ENCODE peak calls at places on chromosomes 16 and 17, in ten cellular contexts. W, V, U, S, D, R, B, Q, A and O are unnamed samples. For H3K27me3 and H3K4me1, the result is how much of the 10 kb centered on the place peaks cover.

GRCh38 chr17:29616300-29617048 is 6.2 kb downstream of the CORO6 start:
- DNase-seq in W (no peak), V (no peak), U (no peak), S (no peak), D (no peak), R (no peak), B (no peak), Q (no peak), A (no peak), O (peak)

GRCh38 chr17:80779336-80779735 is 212.3 kb upstream of the CHMP6 start:
- DNase-seq in W (no peak), V (no peak), U (no peak), S (no peak), D (no peak), R (no peak), B (no peak), Q (no peak), A (no peak), O (no peak)

GRCh38 chr16:54236761-54237160 is 49.8 kb downstream of the IRX3 start:
- DNase-seq in W (no peak), V (no peak), U (no peak), S (no peak), D (no peak), R (no peak), B (no peak), Q (no peak), A (no peak), O (no peak)

GRCh38 chr17:50149425-50150353 is 788 bp downstream of the PPP1R9B start:
- DNase-seq in W (no peak), V (no peak), U (peak), S (peak), D (peak), R (peak), B (peak), Q (no peak), A (no peak), O (peak)

GRCh38 chr17:64420143-64420670 is 28.7 kb upstream of the MILR1 start:
- DNase-seq in W (no peak), V (no peak), U (no peak), S (peak), D (no peak), R (peak), B (no peak), Q (peak), A (no peak), O (peak)

GRCh38 chr16:89100601-89101302 is 7.1 kb downstream of the ACSF3 start:
- DNase-seq in W (no peak), V (no peak), U (no peak), S (no peak), D (no peak), R (no peak), B (no peak), Q (no peak), A (no peak), O (no peak)

GRCh38 chr17:58303981-58304734 is 23.4 kb upstream of the MPO start:
- DNase-seq in W (peak), V (no peak), U (no peak), S (peak), D (peak), R (peak), B (peak), Q (peak), A (no peak), O (peak)

GRCh38 chr16:81593481-81593880 is 148.9 kb downstream of the CMIP start:
- DNase-seq in W (no peak), V (no peak), U (no peak), S (no peak), D (no peak), R (no peak), B (no peak), Q (no peak), A (no peak), O (no peak)

GRCh38 chr17:8222380-8222629 is 11.9 kb upstream of the AURKB start:
- DNase-seq in W (no peak), V (no peak), U (no peak), S (no peak), D (no peak), R (peak), B (no peak), Q (peak), A (no peak), O (peak)

GRCh38 chr17:8791910-8792270 is 7.3 kb downstream of the MFSD6L start:
- DNase-seq in W (no peak), V (no peak), U (no peak), S (no peak), D (no peak), R (no peak), B (no peak), Q (no peak), A (no peak), O (no peak)

GRCh38 chr17:48757524-48757961 is 29.0 kb upstream of the HOXB13 start:
- DNase-seq in W (no peak), V (no peak), U (no peak), S (no peak), D (no peak), R (no peak), B (no peak), Q (no peak), A (no peak), O (no peak)
- H3K27me3 ChIP-seq in W (under half), V (under half), U (half or more), S (half or more), D (half or more), R (half or more), B (under half), Q (under half), A (under half), O (under half)

DNA sequence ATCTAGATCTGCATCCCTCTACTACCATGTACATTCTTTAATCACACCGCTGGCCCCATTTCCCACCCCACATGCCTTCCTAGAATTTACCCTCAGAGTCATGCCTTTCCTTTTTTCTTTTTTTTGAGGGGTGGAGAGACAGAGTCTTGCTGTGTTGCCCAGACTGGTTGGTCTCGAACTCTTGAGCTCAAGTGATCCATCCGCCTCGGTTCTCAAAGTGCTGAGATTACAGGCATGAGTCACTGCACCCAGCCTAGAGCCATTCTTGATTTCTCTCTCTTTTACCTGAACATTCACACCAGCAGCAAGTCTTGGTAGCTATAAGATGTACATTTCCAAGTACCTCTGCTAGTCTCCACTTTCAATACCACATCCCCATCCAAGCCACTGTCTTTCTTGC is 2.1 kb downstream of the PAGR1 start:
- DNase-seq in W (no peak), V (no peak), U (no peak), S (no peak), D (no peak), R (no peak), B (no peak), Q (no peak), A (no peak), O (no peak)
- H3K4me1 ChIP-seq in W (half or more), V (half or more), U (half or more), S (under half), D (under half), R (under half), B (half or more), Q (half or more), A (under half), O (half or more)

GRCh38 chr17:66840061-66840460 is 5.1 kb downstream of the CACNG5 start:
- DNase-seq in W (no peak), V (no peak), U (no peak), S (no peak), D (no peak), R (no peak), B (no peak), Q (no peak), A (no peak), O (no peak)

GRCh38 chr17:66842959-66843358 is 8.0 kb downstream of the CACNG5 start:
- DNase-seq in W (no peak), V (no peak), U (no peak), S (no peak), D (no peak), R (no peak), B (no peak), Q (no peak), A (no peak), O (no peak)

GRCh38 chr17:66841744-66842143 is 6.8 kb downstream of the CACNG5 start:
- DNase-seq in W (no peak), V (no peak), U (no peak), S (no peak), D (no peak), R (no peak), B (no peak), Q (no peak), A (no peak), O (no peak)

GRCh38 chr17:66842505-66842904 is 7.6 kb downstream of the CACNG5 start:
- DNase-seq in W (no peak), V (no peak), U (no peak), S (no peak), D (no peak), R (no peak), B (no peak), Q (no peak), A (no peak), O (no peak)

DNA sequence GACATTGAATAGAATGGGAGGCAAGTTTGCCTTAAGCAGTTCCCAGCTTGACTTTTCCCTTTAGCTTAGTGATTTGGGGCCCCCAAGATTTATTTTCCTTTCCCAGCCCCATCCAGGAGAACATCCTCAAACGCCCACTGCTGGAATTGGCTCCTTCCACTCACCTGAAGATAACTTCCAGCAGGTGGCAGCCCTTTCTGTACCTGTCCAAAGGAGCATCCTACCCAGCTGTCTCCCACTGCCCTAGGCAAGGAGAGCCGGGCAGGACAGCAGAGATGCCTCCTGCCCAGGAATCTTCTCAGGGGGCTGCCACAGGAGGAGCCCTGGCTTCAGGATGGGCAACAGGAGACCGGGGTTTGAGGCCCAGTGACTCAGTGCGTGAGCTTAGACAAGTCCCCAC is 6.4 kb downstream of the CACNG5 start:
- DNase-seq in W (no peak), V (no peak), U (no peak), S (no peak), D (no peak), R (no peak), B (no peak), Q (no peak), A (no peak), O (no peak)
- H3K27me3 ChIP-seq in W (under half), V (under half), U (under half), S (under half), D (under half), R (under half), B (under half), Q (under half), A (under half), O (under half)

GRCh38 chr17:27782791-27783206 is 17.5 kb downstream of the NOS2 start:
- DNase-seq in W (no peak), V (no peak), U (peak), S (no peak), D (no peak), R (no peak), B (no peak), Q (no peak), A (no peak), O (no peak)
- H3K4me1 ChIP-seq in W (under half), V (under half), U (under half), S (under half), D (under half), R (under half), B (under half), Q (under half), A (under half), O (under half)